ENCODE peak calls at places on chromosomes 13 and 19, in six cellular contexts. C, M, T, Z, K and S are unnamed samples.

GRCh38 chr13:18943273-18943672 is 238.4 kb downstream of the TUBA3C start:
- DNase-seq in C (no peak), M (no peak), T (no peak), Z (no peak), K (no peak), S (no peak)

GRCh38 chr13:28129911-28130693 is 8.2 kb upstream of the PAN3 start:
- DNase-seq in C (no peak), M (no peak), T (peak), Z (no peak), K (no peak), S (no peak)

GRCh38 chr19:31325342-31325741 is 23.9 kb downstream of the TSHZ3 start:
- DNase-seq in C (no peak), M (no peak), T (no peak), Z (no peak), K (no peak), S (no peak)

GRCh38 chr13:48653074-48654054 is at the start of gene CYSLTR2:
- DNase-seq in C (peak), M (peak), T (peak), Z (peak), K (no peak), S (peak)

GRCh38 chr19:50377051-50377441 is 789 bp downstream of the NR1H2 start:
- DNase-seq in C (peak), M (peak), T (no peak), Z (no peak), K (no peak), S (peak)

GRCh38 chr19:33408538-33408937 is 35.0 kb downstream of the CEBPG start:
- DNase-seq in C (no peak), M (no peak), T (no peak), Z (no peak), K (no peak), S (no peak)

GRCh38 chr19:45568732-45569131 is 15.9 kb downstream of the OPA3 start:
- DNase-seq in C (no peak), M (peak), T (peak), Z (no peak), K (peak), S (peak)

GRCh38 chr13:75968103-75968838 is 332.1 kb downstream of the LMO7 start:
- DNase-seq in C (no peak), M (no peak), T (peak), Z (no peak), K (peak), S (peak)

GRCh38 chr13:74040200-74040599 is 94.0 kb downstream of the KLF12 start:
- DNase-seq in C (peak), M (peak), T (peak), Z (peak), K (no peak), S (peak)

GRCh38 chr13:43196171-43196611 is 172.8 kb downstream of the DNAJC15 start:
- DNase-seq in C (no peak), M (no peak), T (peak), Z (no peak), K (no peak), S (peak)

GRCh38 chr13:73767191-73767741 is 366.9 kb downstream of the KLF12 start:
- DNase-seq in C (peak), M (peak), T (peak), Z (peak), K (no peak), S (no peak)

GRCh38 chr13:35891973-35892441 is 239.2 kb downstream of the DCLK1 start:
- DNase-seq in C (no peak), M (no peak), T (peak), Z (no peak), K (peak), S (peak)

GRCh38 chr19:30731596-30731995 is 359.4 kb downstream of the ZNF536 start:
- DNase-seq in C (no peak), M (no peak), T (no peak), Z (no peak), K (no peak), S (no peak)

GRCh38 chr13:91632071-91632470 is 233.7 kb downstream of the GPC5 start:
- DNase-seq in C (no peak), M (no peak), T (peak), Z (no peak), K (no peak), S (peak)

GRCh38 chr19:30001301-30001700 is 59.3 kb downstream of the URI1 start:
- DNase-seq in C (no peak), M (no peak), T (no peak), Z (peak), K (no peak), S (no peak)

GRCh38 chr13:53622431-53622830 is 593.8 kb downstream of the OLFM4 start:
- DNase-seq in C (no peak), M (no peak), T (no peak), Z (no peak), K (no peak), S (no peak)

GRCh38 chr19:17244618-17245534 is 843 bp downstream of the NR2F6 start:
- DNase-seq in C (peak), M (no peak), T (no peak), Z (peak), K (no peak), S (peak)

GRCh38 chr13:105333416-105333815 is 1202.0 kb downstream of the EFNB2 start:
- DNase-seq in C (no peak), M (no peak), T (peak), Z (no peak), K (no peak), S (peak)

GRCh38 chr13:36848228-36848982 is 29.4 kb downstream of the RFXAP start:
- DNase-seq in C (peak), M (peak), T (peak), Z (peak), K (no peak), S (peak)

GRCh38 chr19:3057275-3057714 is 5.0 kb downstream of the TLE5 start:
- DNase-seq in C (no peak), M (no peak), T (no peak), Z (no peak), K (peak), S (peak)

GRCh38 chr19:27776524-27776923 is 1436.4 kb downstream of the UQCRFS1 start:
- DNase-seq in C (no peak), M (no peak), T (no peak), Z (no peak), K (no peak), S (no peak)

GRCh38 chr13:63636231-63636993 is 2220.8 kb upstream of the PCDH20 start:
- DNase-seq in C (peak), M (peak), T (no peak), Z (no peak), K (no peak), S (no peak)

GRCh38 chr13:39910833-39911232 is 255.4 kb downstream of the COG6 start:
- DNase-seq in C (no peak), M (no peak), T (no peak), Z (no peak), K (peak), S (no peak)

GRCh38 chr13:62879071-62879470 is 1463.4 kb upstream of the PCDH20 start:
- DNase-seq in C (no peak), M (no peak), T (peak), Z (no peak), K (no peak), S (peak)

GRCh38 chr19:42178791-42179500 is 38.5 kb downstream of the DEDD2 start:
- DNase-seq in C (peak), M (no peak), T (no peak), Z (no peak), K (no peak), S (no peak)

GRCh38 chr13:114155923-114156883 is 22.9 kb upstream of the CFAP97D2 start:
- DNase-seq in C (no peak), M (no peak), T (no peak), Z (no peak), K (no peak), S (no peak)

GRCh38 chr19:10009269-10009665 is 1.0 kb downstream of the COL5A3 start:
- DNase-seq in C (peak), M (peak), T (peak), Z (peak), K (peak), S (peak)

GRCh38 chr19:40600086-40600917 is 867 bp upstream of the LTBP4 start:
- DNase-seq in C (peak), M (no peak), T (no peak), Z (peak), K (no peak), S (no peak)

DNA sequence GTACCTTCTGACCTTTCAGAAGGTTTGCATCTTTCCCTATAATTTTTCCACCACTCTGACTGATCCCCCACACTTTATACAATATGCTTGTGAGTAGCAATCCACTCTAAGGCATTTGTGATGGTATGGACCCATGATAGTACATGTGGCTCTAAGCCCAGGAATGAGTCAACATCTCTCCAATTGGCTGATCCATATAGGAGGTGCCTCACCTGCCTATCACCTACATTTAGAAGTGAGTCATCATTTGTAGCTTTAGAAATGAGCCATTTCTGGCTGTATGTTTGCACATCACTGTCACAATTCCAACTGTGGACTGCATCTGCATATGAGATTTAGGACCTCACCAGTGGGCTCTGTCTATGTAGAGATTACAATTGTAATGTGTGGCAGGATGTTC is 133.1 kb upstream of the ZNF91 start:
- DNase-seq in C (no peak), M (no peak), T (no peak), Z (no peak), K (peak), S (no peak)
- H3K4me2 ChIP-seq in C (no peak), M (no peak), T (no peak), Z (no peak), K (no peak), S (no peak)

GRCh38 chr13:112800057-112800456 is 110.2 kb downstream of the ATP11A start:
- DNase-seq in C (no peak), M (no peak), T (no peak), Z (no peak), K (no peak), S (no peak)

GRCh38 chr13:112802808-112803207 is 113.0 kb downstream of the ATP11A start:
- DNase-seq in C (no peak), M (no peak), T (no peak), Z (no peak), K (no peak), S (no peak)

GRCh38 chr13:112803422-112803821 is 113.6 kb downstream of the ATP11A start:
- DNase-seq in C (no peak), M (no peak), T (no peak), Z (no peak), K (no peak), S (no peak)

GRCh38 chr13:112796190-112796915 is 106.5 kb downstream of the ATP11A start:
- DNase-seq in C (no peak), M (no peak), T (no peak), Z (no peak), K (no peak), S (no peak)

GRCh38 chr13:112799394-112799793 is 109.6 kb downstream of the ATP11A start:
- DNase-seq in C (no peak), M (no peak), T (no peak), Z (no peak), K (no peak), S (no peak)
- H3K4me2 ChIP-seq in C (no peak), M (no peak), T (no peak), Z (no peak), K (no peak), S (no peak)

GRCh38 chr19:497476-497860 is 1.2 kb downstream of the MADCAM1 start:
- DNase-seq in C (no peak), M (no peak), T (no peak), Z (no peak), K (no peak), S (no peak)
- H3K4me2 ChIP-seq in C (peak), M (no peak), T (no peak), Z (peak), K (peak), S (no peak)

DNA sequence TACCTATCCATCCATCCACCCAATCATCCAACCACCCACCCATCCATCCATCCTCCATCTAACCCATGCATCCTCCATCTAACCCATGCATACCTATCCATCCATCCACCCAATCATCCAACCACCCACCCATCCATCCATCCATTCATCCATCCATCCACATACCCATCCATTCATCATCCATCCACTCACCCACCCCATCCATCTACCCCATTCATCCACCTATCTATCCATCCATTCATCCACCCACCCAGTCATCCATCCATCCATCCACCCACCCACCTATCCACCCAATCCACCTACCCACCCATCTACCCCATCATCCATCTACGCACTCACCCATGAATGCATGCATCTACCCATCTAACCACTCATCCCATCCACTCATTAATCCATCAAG is 6.6 kb downstream of the MICOS13 start:
- DNase-seq in C (no peak), M (no peak), T (no peak), Z (no peak), K (no peak), S (no peak)
- H3K4me2 ChIP-seq in C (no peak), M (no peak), T (no peak), Z (no peak), K (no peak), S (no peak)